ENCODE peak calls at places on chromosomes 6 and 20, in ten cellular contexts. K is cardiac muscle cell; M is EH; N is GM20000; Z is midbrain; F is osteocyte; B is left kidney; P is foreskin fibroblast; C is T-helper 9 cell; R is stimulated activated CD4-positive, alpha-beta T cell treated with anti-CD3 and anti-CD28 coated beads, TNF-alpha, amount 100 ng/mL, for 24 hours. U is an unnamed sample.

GRCh38 chr20:62631336-62632317 is 10.7 kb upstream of the SLCO4A1 start:
- DNase-seq in K (no peak), M (no peak), N (no peak), Z (no peak), F (no peak), B (peak), P (no peak), C (no peak), R (no peak), U (no peak)

GRCh38 chr6:25511386-25511785 is 140.6 kb upstream of the SCGN start:
- DNase-seq in K (no peak), M (peak), N (no peak), Z (no peak), F (no peak), B (no peak), P (peak), C (no peak), R (no peak), U (no peak)

GRCh38 chr20:25672659-25673058 is 24.0 kb downstream of the ZNF337 start:
- DNase-seq in K (no peak), M (no peak), N (no peak), Z (no peak), F (no peak), B (no peak), P (no peak), C (no peak), R (no peak), U (no peak)

GRCh38 chr6:14129572-14129971 is 12.0 kb downstream of the CD83 start:
- DNase-seq in K (peak), M (peak), N (peak), Z (peak), F (no peak), B (peak), P (peak), C (no peak), R (peak), U (peak)

GRCh38 chr6:2916354-2916925 is 13.3 kb upstream of the SERPINB9 start:
- DNase-seq in K (no peak), M (no peak), N (no peak), Z (peak), F (peak), B (no peak), P (no peak), C (no peak), R (no peak), U (no peak)

GRCh38 chr6:153568601-153569000 is 437.5 kb upstream of the RGS17 start:
- DNase-seq in K (no peak), M (peak), N (no peak), Z (no peak), F (no peak), B (no peak), P (peak), C (no peak), R (no peak), U (no peak)

GRCh38 chr6:135498178-135498841 is 770 bp upstream of the AHI1 start:
- DNase-seq in K (peak), M (peak), N (peak), Z (peak), F (no peak), B (peak), P (peak), C (peak), R (peak), U (peak)

GRCh38 chr20:36092424-36093024 is 62.0 kb upstream of the EPB41L1 start:
- DNase-seq in K (peak), M (peak), N (peak), Z (no peak), F (no peak), B (peak), P (peak), C (no peak), R (no peak), U (peak)

GRCh38 chr20:3461911-3462677 is 8.7 kb upstream of the ATRN start:
- DNase-seq in K (no peak), M (peak), N (no peak), Z (no peak), F (peak), B (no peak), P (no peak), C (no peak), R (no peak), U (no peak)

GRCh38 chr6:45327956-45328522 is at the start of gene RUNX2:
- DNase-seq in K (peak), M (peak), N (no peak), Z (peak), F (no peak), B (no peak), P (peak), C (no peak), R (no peak), U (peak)

GRCh38 chr20:39897058-39897457 is 792.0 kb downstream of the MAFB start:
- DNase-seq in K (no peak), M (peak), N (no peak), Z (no peak), F (no peak), B (no peak), P (peak), C (no peak), R (no peak), U (no peak)

GRCh38 chr20:20216941-20217340 is 151.0 kb upstream of the INSM1 start:
- DNase-seq in K (no peak), M (no peak), N (no peak), Z (no peak), F (no peak), B (no peak), P (no peak), C (no peak), R (no peak), U (no peak)

U was measured in HuH-7.